ENCODE peak calls at places on chromosome 6, in seven cellular contexts. One of them, this sample, is unnamed.

GRCh38 chr6:28794175-28795002 is 129.4 kb downstream of the TRIM27 start:
- DNase-seq in K562: peak; percentile 89
- DNase-seq in stomach: no peak
- DNase-seq in tibial nerve: no peak
- DNase-seq in IMR-90: peak; percentile 31
- DNase-seq in gastrocnemius medialis: no peak
- DNase-seq in uterus: no peak
- DNase-seq in this sample: no peak

GRCh38 chr6:113412589-113413367 is 444.4 kb upstream of the MARCKS start:
- DNase-seq in K562: no peak
- DNase-seq in stomach: no peak
- DNase-seq in tibial nerve: no peak
- DNase-seq in IMR-90: no peak
- DNase-seq in gastrocnemius medialis: no peak
- DNase-seq in uterus: no peak
- DNase-seq in this sample: no peak

GRCh38 chr6:40710626-40711354 is 123.6 kb upstream of the LRFN2 start:
- DNase-seq in K562: no peak
- DNase-seq in stomach: no peak
- DNase-seq in tibial nerve: no peak
- DNase-seq in IMR-90: no peak
- DNase-seq in gastrocnemius medialis: no peak
- DNase-seq in uterus: no peak
- DNase-seq in this sample: no peak

GRCh38 chr6:150894935-150895686 is 29.6 kb downstream of the MTHFD1L start:
- DNase-seq in K562: peak; percentile 29
- DNase-seq in stomach: no peak
- DNase-seq in tibial nerve: peak; percentile 24
- DNase-seq in IMR-90: peak; percentile 62
- DNase-seq in gastrocnemius medialis: no peak
- DNase-seq in uterus: no peak
- DNase-seq in this sample: no peak

GRCh38 chr6:161918608-161919205 is 644.8 kb upstream of the AGPAT4 start:
- DNase-seq in K562: no peak
- DNase-seq in stomach: no peak
- DNase-seq in tibial nerve: no peak
- DNase-seq in IMR-90: no peak
- DNase-seq in gastrocnemius medialis: no peak
- DNase-seq in uterus: no peak
- DNase-seq in this sample: no peak

GRCh38 chr6:7921071-7921470 is 10.5 kb upstream of the TXNDC5 start:
- DNase-seq in K562: no peak
- DNase-seq in stomach: no peak
- DNase-seq in tibial nerve: no peak
- DNase-seq in IMR-90: no peak
- DNase-seq in gastrocnemius medialis: no peak
- DNase-seq in uterus: no peak
- DNase-seq in this sample: no peak

GRCh38 chr6:163309491-163310026 is 105.0 kb upstream of the QKI start:
- DNase-seq in K562: no peak
- DNase-seq in stomach: no peak
- DNase-seq in tibial nerve: no peak
- DNase-seq in IMR-90: peak; percentile 10
- DNase-seq in gastrocnemius medialis: no peak
- DNase-seq in uterus: no peak
- DNase-seq in this sample: no peak

GRCh38 chr6:113351183-113351834 is 505.8 kb upstream of the MARCKS start:
- DNase-seq in K562: no peak
- DNase-seq in stomach: no peak
- DNase-seq in tibial nerve: peak; percentile 30
- DNase-seq in IMR-90: peak; percentile 83
- DNase-seq in gastrocnemius medialis: no peak
- DNase-seq in uterus: no peak
- DNase-seq in this sample: no peak

GRCh38 chr6:133835901-133836300 is 53.0 kb upstream of the TCF21 start:
- DNase-seq in K562: no peak
- DNase-seq in stomach: no peak
- DNase-seq in tibial nerve: no peak
- DNase-seq in IMR-90: peak; percentile 37
- DNase-seq in gastrocnemius medialis: no peak
- DNase-seq in uterus: no peak
- DNase-seq in this sample: no peak

GRCh38 chr6:169384291-169384690 is 130.6 kb upstream of the THBS2 start:
- DNase-seq in K562: no peak
- DNase-seq in stomach: no peak
- DNase-seq in tibial nerve: no peak
- DNase-seq in IMR-90: no peak
- DNase-seq in gastrocnemius medialis: no peak
- DNase-seq in uterus: no peak
- DNase-seq in this sample: no peak

GRCh38 chr6:156437084-156437879 is 339.9 kb upstream of the ARID1B start:
- DNase-seq in K562: no peak
- DNase-seq in stomach: no peak
- DNase-seq in tibial nerve: no peak
- DNase-seq in IMR-90: no peak
- DNase-seq in gastrocnemius medialis: no peak
- DNase-seq in uterus: no peak
- DNase-seq in this sample: no peak

GRCh38 chr6:43123691-43124314 is 47.3 kb upstream of the SRF start:
- DNase-seq in K562: no peak
- DNase-seq in stomach: no peak
- DNase-seq in tibial nerve: no peak
- DNase-seq in IMR-90: no peak
- DNase-seq in gastrocnemius medialis: no peak
- DNase-seq in uterus: no peak
- DNase-seq in this sample: no peak

GRCh38 chr6:108127826-108128225 is 38.0 kb upstream of the NR2E1 start:
- DNase-seq in K562: no peak
- DNase-seq in stomach: no peak
- DNase-seq in tibial nerve: no peak
- DNase-seq in IMR-90: no peak
- DNase-seq in gastrocnemius medialis: no peak
- DNase-seq in uterus: no peak
- DNase-seq in this sample: no peak
- H3K27me3 ChIP-seq in K562: peaks cover 24% of the 10 kb centered on the region
- H3K27me3 ChIP-seq in stomach: peaks cover 3% of the 10 kb centered on the region
- H3K27me3 ChIP-seq in tibial nerve: peaks cover 83% of the 10 kb centered on the region
- H3K27me3 ChIP-seq in IMR-90: peaks cover 61% of the 10 kb centered on the region
- H3K27me3 ChIP-seq in gastrocnemius medialis: peaks cover 32% of the 10 kb centered on the region
- H3K27me3 ChIP-seq in uterus: peaks cover 6% of the 10 kb centered on the region
- H3K27me3 ChIP-seq in this sample: peaks cover 48% of the 10 kb centered on the region

GRCh38 chr6:152982768-152983636 is at the start of gene FBXO5:
- DNase-seq in K562: peak; percentile 99
- DNase-seq in stomach: peak; percentile 97
- DNase-seq in tibial nerve: peak; percentile 93
- DNase-seq in IMR-90: peak; percentile 97
- DNase-seq in gastrocnemius medialis: peak; percentile 95
- DNase-seq in uterus: peak; percentile 97
- DNase-seq in this sample: peak; percentile 97

GRCh38 chr6:152981219-152981618 is 1.6 kb downstream of the FBXO5 start:
- DNase-seq in K562: no peak
- DNase-seq in stomach: no peak
- DNase-seq in tibial nerve: no peak
- DNase-seq in IMR-90: no peak
- DNase-seq in gastrocnemius medialis: no peak
- DNase-seq in uterus: no peak
- DNase-seq in this sample: no peak

GRCh38 chr6:152981989-152982767 is 663 bp downstream of the FBXO5 start:
- DNase-seq in K562: peak; percentile 64
- DNase-seq in stomach: no peak
- DNase-seq in tibial nerve: no peak
- DNase-seq in IMR-90: no peak
- DNase-seq in gastrocnemius medialis: no peak
- DNase-seq in uterus: peak; percentile 30
- DNase-seq in this sample: no peak

GRCh38 chr6:152984387-152984872 is 1.6 kb upstream of the FBXO5 start:
- DNase-seq in K562: no peak
- DNase-seq in stomach: no peak
- DNase-seq in tibial nerve: no peak
- DNase-seq in IMR-90: no peak
- DNase-seq in gastrocnemius medialis: no peak
- DNase-seq in uterus: no peak
- DNase-seq in this sample: no peak

DNA sequence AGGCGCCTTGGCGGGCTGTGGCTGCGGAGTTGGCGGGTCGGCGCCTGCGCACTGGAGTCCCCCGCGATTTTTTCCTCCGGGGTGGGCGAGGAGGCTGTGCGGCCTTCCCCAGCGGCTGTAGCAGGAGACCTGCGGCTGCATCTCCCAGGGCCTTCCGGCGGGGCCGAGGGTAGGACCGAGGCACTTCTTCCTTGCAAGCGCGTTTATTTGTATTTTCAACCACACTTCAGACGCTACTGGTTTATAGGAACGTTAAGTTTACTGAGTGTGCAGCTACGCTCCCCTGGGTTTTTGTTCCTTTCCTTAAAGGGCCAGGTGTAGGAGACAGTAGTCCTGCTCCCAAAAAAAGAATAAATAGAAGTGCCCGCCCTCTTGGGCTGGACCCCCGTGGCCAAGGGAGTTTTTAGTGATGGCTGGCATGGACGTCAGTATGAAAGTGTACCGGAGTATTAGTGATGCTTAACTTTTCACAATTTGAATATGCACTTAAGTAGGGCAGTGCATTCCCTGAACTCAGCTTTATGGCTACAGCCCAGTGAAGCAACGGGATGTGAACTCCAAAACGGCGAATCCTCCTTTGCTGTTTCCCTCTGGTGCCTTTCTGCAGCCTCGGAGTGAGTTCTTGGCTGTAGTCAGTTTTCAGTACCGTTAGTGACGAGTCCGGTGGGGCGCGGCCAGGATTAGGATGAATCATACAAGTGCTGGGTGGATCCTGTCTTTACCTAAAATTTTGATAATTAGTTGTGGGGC is 971 bp upstream of the FBXO5 start:
- DNase-seq in K562: peak; percentile 93
- DNase-seq in stomach: peak; percentile 93
- DNase-seq in tibial nerve: peak; percentile 85
- DNase-seq in IMR-90: peak; percentile 78
- DNase-seq in gastrocnemius medialis: peak; percentile 36
- DNase-seq in uterus: peak; percentile 95
- DNase-seq in this sample: peak; percentile 95
- TF ChIP-seq POLR2A in K562: peak; percentile 85
- TF ChIP-seq POLR2A in stomach: no peak
- TF ChIP-seq POLR2A in tibial nerve: no peak
- TF ChIP-seq POLR2A in IMR-90: peak; percentile 63
- TF ChIP-seq POLR2A in gastrocnemius medialis: no peak
- TF ChIP-seq POLR2A in uterus: peak; percentile 30
- TF ChIP-seq POLR2A in this sample: no peak

GRCh38 chr6:17099401-17100059 is 2.3 kb upstream of the STMND1 start:
- DNase-seq in K562: no peak
- DNase-seq in stomach: no peak
- DNase-seq in tibial nerve: no peak
- DNase-seq in IMR-90: no peak
- DNase-seq in gastrocnemius medialis: no peak
- DNase-seq in uterus: no peak
- DNase-seq in this sample: no peak
- H3K27me3 ChIP-seq in K562: peaks cover 2% of the 10 kb centered on the region
- H3K27me3 ChIP-seq in stomach: no peaks in the 10 kb centered on the region
- H3K27me3 ChIP-seq in tibial nerve: peaks cover 43% of the 10 kb centered on the region
- H3K27me3 ChIP-seq in IMR-90: peaks cover 35% of the 10 kb centered on the region
- H3K27me3 ChIP-seq in gastrocnemius medialis: peaks cover 11% of the 10 kb centered on the region
- H3K27me3 ChIP-seq in uterus: no peaks in the 10 kb centered on the region
- H3K27me3 ChIP-seq in this sample: peaks cover 8% of the 10 kb centered on the region

GRCh38 chr6:31629014-31629413 is 8.5 kb downstream of the PRRC2A start:
- DNase-seq in K562: no peak
- DNase-seq in stomach: no peak
- DNase-seq in tibial nerve: no peak
- DNase-seq in IMR-90: no peak
- DNase-seq in gastrocnemius medialis: no peak
- DNase-seq in uterus: no peak
- DNase-seq in this sample: no peak
- TF ChIP-seq POLR2A in K562: no peak
- TF ChIP-seq POLR2A in stomach: no peak
- TF ChIP-seq POLR2A in tibial nerve: no peak
- TF ChIP-seq POLR2A in IMR-90: no peak
- TF ChIP-seq POLR2A in gastrocnemius medialis: no peak
- TF ChIP-seq POLR2A in uterus: no peak
- TF ChIP-seq POLR2A in this sample: no peak